ENCODE peak calls at places on chromosome 14, in nine cellular contexts. G is body of pancreas, Y is neural crest cell, R is ovary, W is AG10803, F is AG09319, Q is astrocyte of the spinal cord, N is activated B cell treated with CpG ODN at 0.5 μM for 24 hours, M is hepatocyte. B is an unnamed sample.

GRCh38 chr14:46672128-46672527 is 20.5 kb upstream of the RPL10L start:
- DNase-seq in G (no peak), Y (no peak), R (no peak), W (no peak), F (no peak), Q (no peak), N (no peak), M (no peak), B (no peak)

GRCh38 chr14:96135285-96135684 is 69.4 kb upstream of the BDKRB2 start:
- DNase-seq in G (peak; percentile 22), Y (no peak), R (no peak), W (no peak), F (no peak), Q (no peak), N (no peak), M (no peak), B (peak; percentile 36)

GRCh38 chr14:70067810-70068209 is 120.9 kb downstream of the SLC8A3 start:
- DNase-seq in G (peak; percentile 77), Y (no peak), R (no peak), W (no peak), F (no peak), Q (no peak), N (no peak), M (no peak), B (no peak)

GRCh38 chr14:78486081-78486480 is 315.9 kb downstream of the NRXN3 start:
- DNase-seq in G (no peak), Y (no peak), R (no peak), W (no peak), F (no peak), Q (no peak), N (no peak), M (no peak), B (no peak)

GRCh38 chr14:61551419-61551818 is 143.9 kb upstream of the HIF1A start:
- DNase-seq in G (no peak), Y (no peak), R (no peak), W (no peak), F (no peak), Q (no peak), N (no peak), M (no peak), B (no peak)

GRCh38 chr14:24315807-24316596 is 4.7 kb downstream of the LTB4R start:
- DNase-seq in G (peak; percentile 48), Y (no peak), R (peak; percentile 75), W (no peak), F (no peak), Q (no peak), N (no peak), M (no peak), B (peak; percentile 80)

GRCh38 chr14:99715266-99716000 is 31.3 kb downstream of the CYP46A1 start:
- DNase-seq in G (no peak), Y (no peak), R (no peak), W (no peak), F (no peak), Q (no peak), N (no peak), M (peak; percentile 1), B (no peak)

GRCh38 chr14:105855246-105855892 is 329.0 kb downstream of the TMEM121 start:
- DNase-seq in G (no peak), Y (no peak), R (peak; percentile 16), W (no peak), F (no peak), Q (no peak), N (no peak), M (no peak), B (peak; percentile 75)

GRCh38 chr14:69985456-69985855 is 106.2 kb downstream of the SMOC1 start:
- DNase-seq in G (no peak), Y (no peak), R (no peak), W (peak; percentile 25), F (no peak), Q (no peak), N (no peak), M (peak; percentile 27), B (no peak)

GRCh38 chr14:59177229-59177628 is 11.2 kb upstream of the DAAM1 start:
- DNase-seq in G (no peak), Y (no peak), R (no peak), W (no peak), F (no peak), Q (no peak), N (no peak), M (no peak), B (no peak)

GRCh38 chr14:76863724-76864407 is 37.7 kb downstream of the LRRC74A start:
- DNase-seq in G (peak; percentile 25), Y (peak; percentile 37), R (no peak), W (no peak), F (no peak), Q (no peak), N (no peak), M (no peak), B (no peak)

GRCh38 chr14:101077511-101078074 is 174.1 kb upstream of the RTL1 start:
- DNase-seq in G (no peak), Y (peak; percentile 40), R (peak; percentile 46), W (no peak), F (no peak), Q (no peak), N (peak; percentile 11), M (peak; percentile 75), B (peak; percentile 29)

GRCh38 chr14:94677239-94677612 is 65.0 kb downstream of the SERPINA3 start:
- DNase-seq in G (no peak), Y (no peak), R (no peak), W (no peak), F (no peak), Q (no peak), N (no peak), M (no peak), B (no peak)

GRCh38 chr14:32259368-32260013 is 56.4 kb upstream of the RNU6-8 start:
- DNase-seq in G (no peak), Y (no peak), R (no peak), W (peak; percentile 58), F (peak; percentile 11), Q (peak; percentile 71), N (no peak), M (peak; percentile 61), B (no peak)

DNA sequence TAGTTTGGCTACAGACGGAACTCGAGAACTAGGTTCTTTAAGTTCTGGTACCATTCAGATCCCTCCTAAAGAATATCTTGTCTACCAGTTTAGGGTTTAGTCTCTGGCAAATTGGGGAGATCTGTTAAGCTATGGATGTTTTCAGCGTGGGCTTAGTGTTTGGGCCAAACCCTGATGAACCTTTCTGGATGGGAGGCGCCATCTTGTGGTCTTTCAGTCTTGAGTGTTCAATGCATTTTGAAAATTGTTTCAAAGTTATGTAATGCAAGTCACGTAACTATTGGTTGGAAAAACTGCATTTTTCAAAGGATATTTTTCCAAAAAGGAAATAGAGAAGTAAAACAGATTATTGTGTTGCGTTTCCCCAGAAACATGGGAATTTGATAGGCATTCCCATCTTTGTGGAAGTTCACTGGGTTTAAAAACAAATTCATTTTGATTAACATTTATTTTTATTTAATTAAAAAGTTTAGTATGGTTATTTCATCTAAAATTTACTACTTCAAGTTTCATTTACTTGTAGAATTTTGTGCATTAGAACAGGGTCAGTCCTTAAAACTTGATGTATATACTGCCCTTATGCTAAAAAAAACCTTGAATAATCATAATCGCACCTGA is 169.0 kb downstream of the PRIMA1 start:
- DNase-seq in G (peak; percentile 44), Y (peak; percentile 34), R (no peak), W (peak; percentile 44), F (peak; percentile 12), Q (peak; percentile 30), N (no peak), M (peak; percentile 65), B (no peak)
- TF ChIP-seq CTCF in G (peak; percentile 59), Y (peak; percentile 68), R (no peak), W (peak; percentile 68), F (peak; percentile 55), Q (peak; percentile 57), N (peak; percentile 46), M (peak; percentile 72), B (peak; percentile 34)

DNA sequence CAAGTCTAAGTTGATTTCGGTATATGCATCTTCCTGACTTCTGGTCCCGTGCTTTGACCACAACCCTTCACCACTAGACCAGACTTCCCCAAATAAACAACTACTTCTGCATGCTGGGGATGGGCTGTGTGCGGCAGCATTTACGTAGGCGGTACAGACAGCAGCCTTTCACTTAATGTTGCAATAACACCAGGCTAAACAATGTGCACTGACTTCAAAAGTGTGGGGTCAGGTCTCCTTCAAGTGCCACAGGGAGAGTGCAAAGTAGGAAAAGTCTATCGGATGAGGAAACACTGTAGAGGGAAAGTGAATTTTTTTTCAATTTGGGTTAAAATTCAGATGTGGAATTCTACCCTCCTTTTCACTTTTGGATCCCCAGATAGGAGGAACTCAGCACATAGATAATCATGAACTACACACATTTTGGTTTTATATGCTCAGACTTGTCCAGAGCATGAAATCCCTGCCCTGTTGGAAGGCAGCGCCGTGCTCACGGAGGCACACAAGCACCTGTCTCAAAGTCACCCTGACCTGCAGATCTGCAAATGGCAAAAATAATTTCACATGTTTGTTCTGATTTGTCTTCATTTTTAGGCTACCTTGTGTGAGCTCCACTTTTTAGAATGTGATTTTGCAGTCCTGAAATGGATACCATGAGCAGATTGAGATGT is 3.6 kb upstream of the FOS start:
- DNase-seq in G (peak; percentile 34), Y (no peak), R (no peak), W (no peak), F (no peak), Q (peak; percentile 66), N (no peak), M (no peak), B (peak; percentile 87)
- TF ChIP-seq CTCF in G (no peak), Y (no peak), R (no peak), W (no peak), F (no peak), Q (no peak), N (no peak), M (no peak), B (no peak)

DNA sequence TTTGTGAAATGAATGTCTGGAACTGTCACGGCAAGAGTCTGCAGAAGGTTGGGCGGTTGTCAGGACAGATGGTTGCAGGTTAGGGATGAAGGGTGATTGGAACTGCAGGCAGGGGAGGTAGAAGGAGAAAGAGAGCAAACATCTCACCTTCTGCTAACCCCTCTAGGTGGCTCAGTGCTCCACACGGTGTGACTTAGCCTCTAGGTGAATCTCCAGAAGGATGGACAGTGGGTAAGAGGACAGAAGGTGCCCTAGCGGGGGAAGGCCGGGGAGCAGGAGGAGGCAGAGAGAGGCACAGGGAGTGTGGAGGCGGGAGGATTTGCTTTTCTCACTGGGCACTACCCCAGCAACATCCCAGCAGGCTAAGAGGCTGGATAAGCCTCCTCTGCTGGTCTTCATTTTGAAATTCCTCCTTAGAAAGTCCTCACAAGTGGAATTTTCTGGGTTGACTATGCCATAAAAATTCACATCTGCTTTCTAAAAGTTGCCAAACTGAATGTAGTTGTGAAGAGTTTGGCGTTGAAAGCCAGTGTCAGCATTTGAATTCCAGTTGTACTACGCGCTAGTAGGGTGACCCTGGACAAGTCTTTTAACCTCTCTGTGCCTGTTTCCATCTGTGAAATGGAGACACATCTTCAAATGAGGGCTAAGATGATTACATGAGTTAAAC is 10.7 kb upstream of the GPR68 start:
- DNase-seq in G (no peak), Y (no peak), R (no peak), W (peak; percentile 82), F (no peak), Q (no peak), N (no peak), M (no peak), B (no peak)
- TF ChIP-seq CTCF in G (no peak), Y (no peak), R (no peak), W (no peak), F (no peak), Q (no peak), N (no peak), M (no peak), B (no peak)

GRCh38 chr14:41785696-41786095 is 179.0 kb downstream of the LRFN5 start:
- DNase-seq in G (no peak), Y (no peak), R (no peak), W (no peak), F (no peak), Q (no peak), N (no peak), M (no peak), B (no peak)
- TF ChIP-seq CTCF in G (no peak), Y (no peak), R (no peak), W (no peak), F (no peak), Q (no peak), N (no peak), M (no peak), B (no peak)